ENCODE peak calls at places on chromosomes 11 and 22, in ten cellular contexts. J, I, K, Z, V, M, B, E, Q and F are unnamed samples.

GRCh38 chr22:23219787-23220484 is 39.6 kb downstream of the BCR start:
- DNase-seq in K (peak; percentile 40), Z (peak; percentile 61), I (no peak), J (peak; percentile 56), M (no peak), Q (peak; percentile 51), B (no peak), E (no peak), V (no peak), F (no peak)

GRCh38 chr11:67504023-67504949 is 877 bp downstream of the PITPNM1 start:
- DNase-seq in I (no peak), Q (no peak), K (peak; percentile 50), V (peak; percentile 32), E (no peak), J (no peak), B (no peak), Z (no peak), M (no peak), F (no peak)

GRCh38 chr11:3123761-3124733 is 41.1 kb downstream of the OSBPL5 start:
- DNase-seq in M (peak; percentile 94), V (peak; percentile 48), E (peak; percentile 93), B (peak; percentile 81), K (peak; percentile 59), J (peak; percentile 91), I (peak; percentile 34), Q (peak; percentile 67), Z (peak; percentile 97), F (peak; percentile 90)

GRCh38 chr22:49999063-49999900 is 13.3 kb downstream of the IL17REL start:
- DNase-seq in V (no peak), Q (no peak), E (no peak), K (peak; percentile 26), J (no peak), M (peak; percentile 35), B (no peak), Z (no peak), I (no peak), F (no peak)

GRCh38 chr11:10450451-10451398 is 4.3 kb upstream of the AMPD3 start:
- DNase-seq in E (no peak), B (peak; percentile 68), Q (peak; percentile 74), J (peak; percentile 32), I (peak; percentile 62), Z (no peak), K (peak; percentile 78), M (no peak), V (peak; percentile 45), F (peak; percentile 55)

GRCh38 chr11:75246006-75246672 is 5.6 kb downstream of the TPBGL start:
- DNase-seq in K (peak; percentile 77), V (no peak), Z (no peak), E (no peak), Q (no peak), I (no peak), B (peak; percentile 22), M (peak; percentile 26), J (peak; percentile 10), F (no peak)

GRCh38 chr11:12981879-12982531 is 27.1 kb upstream of the RASSF10 start:
- DNase-seq in I (no peak), B (no peak), M (no peak), V (no peak), K (no peak), Z (peak; percentile 4), J (no peak), Q (no peak), E (no peak), F (no peak)

GRCh38 chr22:23565288-23565941 is 14.7 kb downstream of the IGLL1 start:
- DNase-seq in K (peak; percentile 17), Z (no peak), V (no peak), Q (no peak), J (no peak), E (no peak), B (no peak), M (peak; percentile 54), I (peak; percentile 4), F (no peak)

GRCh38 chr11:284081-285020 is 4.6 kb upstream of the PGGHG start:
- DNase-seq in J (peak; percentile 20), B (peak; percentile 48), I (no peak), V (no peak), E (no peak), M (no peak), Q (no peak), K (no peak), Z (no peak), F (no peak)

GRCh38 chr11:102921587-102922220 is 33.8 kb downstream of the MMP13 start:
- DNase-seq in E (no peak), Q (no peak), Z (no peak), M (no peak), K (no peak), J (no peak), V (no peak), B (no peak), I (no peak), F (no peak)

DNA sequence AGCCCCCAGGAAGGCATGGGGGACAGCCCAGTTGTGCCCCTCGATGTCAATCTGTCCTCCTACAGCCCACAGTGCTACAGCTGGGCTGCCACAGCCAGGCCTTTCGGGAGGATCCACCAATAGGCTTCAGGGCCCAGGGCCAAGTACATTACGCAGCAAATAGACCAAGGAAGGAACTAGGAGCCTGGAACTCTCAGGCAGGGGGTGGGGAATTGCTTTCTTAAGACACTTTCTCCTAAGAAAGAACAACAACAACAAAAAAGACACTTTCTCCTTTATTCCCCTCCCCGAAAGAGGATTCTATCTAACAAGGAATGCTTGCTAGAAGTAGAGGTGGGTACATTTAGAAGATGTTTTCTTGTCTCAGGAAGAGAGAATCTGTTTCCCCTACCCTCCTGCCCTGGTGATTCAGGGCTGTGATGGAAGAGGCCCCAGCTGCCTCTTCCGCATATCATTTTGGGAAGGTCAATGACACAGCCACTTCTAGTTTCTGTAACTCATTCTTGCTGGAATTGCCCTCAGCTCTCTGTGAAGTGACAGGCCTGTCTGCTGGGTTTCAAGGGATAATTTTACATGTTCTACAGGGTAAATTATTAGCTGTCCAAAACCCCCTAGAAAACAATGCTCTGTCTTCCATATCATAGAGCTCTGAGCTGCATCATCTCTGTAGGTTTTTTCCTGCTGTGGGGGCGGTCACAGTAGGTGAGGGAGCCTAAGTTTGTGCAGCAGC is 6.0 kb upstream of the MALAT1 start:
- DNase-seq in K (peak; percentile 71), M (peak; percentile 93), I (no peak), E (peak; percentile 96), B (peak; percentile 78), J (peak; percentile 94), V (no peak), Q (peak; percentile 85), Z (peak; percentile 89), F (peak; percentile 89)
- H3K4me3 ChIP-seq in K (no peak overlapping the region), M (peak overlapping the region; percentile 12), I (peak overlapping the region; percentile 43), E (peak overlapping the region; percentile 29), B (peak overlapping the region; percentile 6), J (no peak overlapping the region), V (no peak overlapping the region), Q (peak overlapping the region; percentile 6), Z (no peak overlapping the region), F (peak overlapping the region; percentile 24)

GRCh38 chr11:65578134-65578533 is 2.3 kb downstream of the EHBP1L1 start:
- DNase-seq in Z (no peak), J (no peak), K (no peak), M (no peak), Q (no peak), V (no peak), E (no peak), I (no peak), B (no peak), F (no peak)
- H3K27ac ChIP-seq in Z (no peak overlapping the region), J (peak overlapping the region; percentile 92), K (no peak overlapping the region), M (peak overlapping the region; percentile 89), Q (no peak overlapping the region), V (peak overlapping the region; percentile 92), E (peak overlapping the region; percentile 93), I (peak overlapping the region; percentile 97), B (peak overlapping the region; percentile 97), F (peak overlapping the region; percentile 100)

GRCh38 chr11:118002541-118003019 is 16.4 kb downstream of the IL10RA start:
- DNase-seq in Q (no peak), V (no peak), E (no peak), K (peak; percentile 32), M (no peak), B (no peak), J (peak; percentile 83), I (no peak), Z (no peak), F (no peak)

GRCh38 chr11:118002010-118002540 is 15.9 kb downstream of the IL10RA start:
- DNase-seq in K (no peak), M (no peak), I (no peak), E (no peak), V (no peak), J (no peak), Z (no peak), B (no peak), Q (no peak), F (no peak)

GRCh38 chr11:118003456-118003855 is 17.3 kb downstream of the IL10RA start:
- DNase-seq in Z (no peak), M (no peak), J (no peak), Q (no peak), E (no peak), V (no peak), I (no peak), B (no peak), K (no peak), F (no peak)

GRCh38 chr11:118001494-118001971 is 15.3 kb downstream of the IL10RA start:
- DNase-seq in E (no peak), Q (no peak), M (no peak), Z (no peak), I (no peak), B (no peak), J (no peak), V (no peak), K (no peak), F (no peak)

GRCh38 chr11:118003021-118003423 is 16.8 kb downstream of the IL10RA start:
- DNase-seq in I (no peak), J (no peak), Z (no peak), V (no peak), B (no peak), K (no peak), E (no peak), Q (no peak), M (no peak), F (no peak)
- TF ChIP-seq POLR2A in I (no peak), J (no peak), Z (no peak), V (no peak), B (no peak), K (no peak), E (no peak), Q (no peak), M (no peak), F (no peak)

GRCh38 chr11:105719073-105719846 is 109.4 kb downstream of the GRIA4 start:
- DNase-seq in V (peak; percentile 10), Z (peak; percentile 92), K (no peak), E (no peak), I (peak; percentile 22), B (no peak), M (no peak), Q (no peak), J (no peak), F (no peak)

GRCh38 chr11:105713106-105713505 is 103.2 kb downstream of the GRIA4 start:
- DNase-seq in V (no peak), I (no peak), E (no peak), Z (no peak), B (no peak), K (no peak), Q (no peak), M (no peak), J (no peak), F (no peak)

GRCh38 chr11:105718641-105719040 is 108.8 kb downstream of the GRIA4 start:
- DNase-seq in Z (no peak), E (no peak), V (no peak), I (no peak), M (no peak), Q (no peak), K (no peak), J (no peak), B (no peak), F (no peak)

DNA sequence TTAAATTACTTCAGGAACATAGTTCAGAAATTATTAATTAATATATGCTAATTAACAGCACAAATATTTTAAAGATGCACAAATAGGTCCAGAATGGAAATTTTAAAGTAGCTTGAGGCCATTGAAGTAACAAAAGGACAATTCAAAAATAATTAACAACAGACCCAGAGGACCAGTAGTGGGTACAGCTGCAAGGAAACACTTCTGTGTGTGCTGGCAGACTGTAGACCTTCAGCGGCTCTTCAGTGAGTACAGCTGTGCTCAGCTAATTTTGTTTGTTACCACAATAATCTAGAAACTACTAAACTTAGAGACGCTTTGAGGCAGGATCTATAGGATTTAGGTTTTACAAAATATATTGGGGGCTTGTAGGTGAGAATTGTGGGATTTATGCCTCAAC is 103.8 kb downstream of the GRIA4 start:
- DNase-seq in Z (no peak), I (no peak), Q (no peak), B (no peak), V (no peak), K (no peak), M (no peak), J (no peak), E (no peak), F (no peak)
- H3K4me3 ChIP-seq in Z (no peak overlapping the region), I (no peak overlapping the region), Q (no peak overlapping the region), B (no peak overlapping the region), V (no peak overlapping the region), K (no peak overlapping the region), M (no peak overlapping the region), J (no peak overlapping the region), E (no peak overlapping the region), F (no peak overlapping the region)